ENCODE peak calls at places on chromosome 4, in six cellular contexts. X, Z, V, W, H and O are unnamed samples.
A peak's percentile ranks its signal among the peaks of the same experiment; 100 is the strongest.

GRCh38 chr4:165874072-165874798 is 1.2 kb downstream of the TLL1 start:
- DNase-seq in X (no peak), Z (peak; percentile 24), V (peak; percentile 38), W (peak; percentile 8), H (no peak), O (no peak)

GRCh38 chr4:985123-985830 is 1.6 kb upstream of the IDUA start:
- DNase-seq in X (peak; percentile 60), Z (peak; percentile 69), V (peak; percentile 67), W (peak; percentile 85), H (no peak), O (no peak)

GRCh38 chr4:88526221-88526815 is 2.7 kb upstream of the PYURF start:
- DNase-seq in X (no peak), Z (no peak), V (no peak), W (no peak), H (no peak), O (no peak)

GRCh38 chr4:165398570-165398969 is 19.8 kb downstream of the CPE start:
- DNase-seq in X (no peak), Z (peak; percentile 56), V (no peak), W (peak; percentile 27), H (peak; percentile 76), O (no peak)

GRCh38 chr4:185039508-185040273 is 21.4 kb downstream of the HELT start:
- DNase-seq in X (peak; percentile 46), Z (peak; percentile 64), V (peak; percentile 57), W (peak; percentile 72), H (peak; percentile 67), O (peak; percentile 34)

GRCh38 chr4:92012899-92013867 is 290.6 kb upstream of the GRID2 start:
- DNase-seq in X (no peak), Z (peak; percentile 1), V (peak; percentile 21), W (peak; percentile 52), H (no peak), O (no peak)

GRCh38 chr4:7393491-7394183 is 41.1 kb downstream of the PSAPL1 start:
- DNase-seq in X (no peak), Z (no peak), V (peak; percentile 1), W (no peak), H (no peak), O (no peak)

GRCh38 chr4:173013232-173013932 is 155.2 kb upstream of the GALNT7 start:
- DNase-seq in X (peak; percentile 61), Z (peak; percentile 44), V (peak; percentile 67), W (peak; percentile 51), H (peak; percentile 50), O (no peak)

GRCh38 chr4:112813790-112814189 is 176.8 kb downstream of the LARP7 start:
- DNase-seq in X (no peak), Z (no peak), V (no peak), W (no peak), H (peak; percentile 33), O (no peak)

GRCh38 chr4:101527186-101527585 is 179.9 kb upstream of the PPP3CA start:
- DNase-seq in X (peak; percentile 70), Z (no peak), V (no peak), W (no peak), H (no peak), O (no peak)

GRCh38 chr4:20829958-20830357 is 129.7 kb downstream of the PACRGL start:
- DNase-seq in X (no peak), Z (no peak), V (no peak), W (no peak), H (peak; percentile 46), O (no peak)

GRCh38 chr4:80276922-80277321 is 10.5 kb downstream of the FGF5 start:
- DNase-seq in X (no peak), Z (no peak), V (no peak), W (no peak), H (no peak), O (no peak)

GRCh38 chr4:8336412-8337075 is 67.0 kb downstream of the HTRA3 start:
- DNase-seq in X (no peak), Z (no peak), V (no peak), W (no peak), H (no peak), O (no peak)

GRCh38 chr4:106140601-106141000 is 175.4 kb downstream of the TBCK start:
- DNase-seq in X (no peak), Z (no peak), V (no peak), W (no peak), H (no peak), O (no peak)

GRCh38 chr4:8736083-8736825 is 135.4 kb downstream of the HMX1 start:
- DNase-seq in X (no peak), Z (no peak), V (no peak), W (no peak), H (no peak), O (no peak)

GRCh38 chr4:77601614-77602187 is 3.9 kb upstream of the CXCL13 start:
- DNase-seq in X (no peak), Z (no peak), V (no peak), W (no peak), H (no peak), O (no peak)

GRCh38 chr4:77605210-77605902 is at the start of gene CXCL13:
- DNase-seq in X (no peak), Z (no peak), V (no peak), W (no peak), H (no peak), O (no peak)

GRCh38 chr4:77599378-77599777 is 6.2 kb upstream of the CXCL13 start:
- DNase-seq in X (no peak), Z (no peak), V (peak; percentile 43), W (peak; percentile 52), H (peak; percentile 55), O (no peak)

GRCh38 chr4:77595361-77595973 is 10.2 kb upstream of the CXCL13 start:
- DNase-seq in X (no peak), Z (no peak), V (no peak), W (no peak), H (no peak), O (no peak)

GRCh38 chr4:77600521-77601451 is 4.8 kb upstream of the CXCL13 start:
- DNase-seq in X (no peak), Z (peak; percentile 63), V (peak; percentile 19), W (peak; percentile 62), H (peak; percentile 22), O (no peak)
- TF ChIP-seq CTCF in X (peak; percentile 84), Z (peak; percentile 86), V (peak; percentile 77), W (peak; percentile 79), H (peak; percentile 89), O (peak; percentile 91)

GRCh38 chr4:37803348-37803973 is 23.0 kb upstream of the PGM2 start:
- DNase-seq in X (no peak), Z (peak; percentile 61), V (no peak), W (peak; percentile 61), H (no peak), O (no peak)

GRCh38 chr4:37798616-37799015 is 27.9 kb upstream of the PGM2 start:
- DNase-seq in X (no peak), Z (no peak), V (no peak), W (no peak), H (no peak), O (no peak)

GRCh38 chr4:37805091-37805490 is 21.4 kb upstream of the PGM2 start:
- DNase-seq in X (no peak), Z (no peak), V (no peak), W (no peak), H (no peak), O (no peak)

GRCh38 chr4:37799941-37800554 is 26.4 kb upstream of the PGM2 start:
- DNase-seq in X (no peak), Z (no peak), V (no peak), W (no peak), H (no peak), O (no peak)

GRCh38 chr4:37802068-37802666 is 24.3 kb upstream of the PGM2 start:
- DNase-seq in X (no peak), Z (peak; percentile 87), V (peak; percentile 47), W (peak; percentile 86), H (peak; percentile 48), O (peak; percentile 27)
- TF ChIP-seq CTCF in X (no peak), Z (peak; percentile 46), V (no peak), W (peak; percentile 69), H (peak; percentile 86), O (peak; percentile 63)

DNA sequence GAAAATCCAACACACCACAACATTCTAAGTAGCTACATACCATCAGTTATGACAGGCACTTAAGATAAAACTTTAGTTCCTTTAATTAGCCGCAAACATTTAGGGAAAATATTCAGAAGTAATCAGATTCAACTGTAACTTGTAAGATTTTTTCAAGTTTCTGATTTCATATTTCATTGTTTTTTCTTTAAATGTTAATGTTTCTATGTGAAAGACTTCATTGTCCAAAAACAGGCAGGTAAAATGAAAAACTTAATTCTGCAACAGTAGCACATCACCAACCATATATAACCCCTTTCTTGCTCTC is 11.6 kb upstream of the ODAM start:
- DNase-seq in X (no peak), Z (no peak), V (no peak), W (no peak), H (no peak), O (no peak)
- TF ChIP-seq CTCF in X (no peak), Z (no peak), V (peak; percentile 61), W (no peak), H (no peak), O (no peak)

DNA sequence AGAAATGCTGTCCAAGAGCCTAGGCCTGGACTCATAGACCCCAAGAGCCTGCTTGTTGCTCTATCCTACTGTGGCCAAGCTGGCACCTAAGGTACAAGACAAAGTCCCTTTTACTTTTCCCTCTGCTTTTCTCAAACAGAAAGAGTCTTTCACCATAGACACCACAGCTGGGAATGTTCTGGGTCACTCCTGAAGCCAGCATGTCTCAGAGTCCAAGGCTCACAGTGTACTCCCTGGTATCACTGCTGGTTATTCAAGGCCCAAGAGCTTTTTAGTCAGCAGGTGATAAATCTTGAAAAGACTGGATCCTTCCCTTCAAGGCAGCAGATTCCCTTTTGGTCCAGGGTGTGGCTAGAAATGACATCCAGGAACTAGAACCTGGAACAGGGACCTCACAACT is 328.8 kb downstream of the IQCM start:
- DNase-seq in X (no peak), Z (no peak), V (no peak), W (no peak), H (no peak), O (no peak)
- TF ChIP-seq CTCF in X (no peak), Z (no peak), V (no peak), W (no peak), H (no peak), O (no peak)

DNA sequence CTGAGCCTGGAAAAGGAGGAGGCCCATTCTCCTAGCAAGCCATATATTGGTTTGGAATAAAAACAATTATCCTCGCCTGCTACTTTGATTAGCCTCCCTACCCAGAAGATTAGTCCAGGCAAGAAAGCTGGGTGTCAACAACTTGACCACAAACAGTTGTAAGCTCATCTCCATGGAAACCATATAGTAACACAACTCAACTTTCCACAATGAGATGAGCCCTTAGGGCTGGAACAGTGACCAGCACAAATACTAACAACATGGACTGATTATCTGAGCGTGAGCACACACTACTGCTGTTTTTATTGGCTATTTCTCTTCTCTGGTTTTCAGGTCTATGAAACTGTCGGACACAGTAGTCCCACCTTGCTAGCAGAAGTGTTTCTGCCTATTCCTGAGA is 80.8 kb downstream of the CC2D2A start:
- DNase-seq in X (no peak), Z (no peak), V (no peak), W (no peak), H (no peak), O (no peak)
- TF ChIP-seq CTCF in X (no peak), Z (no peak), V (no peak), W (no peak), H (no peak), O (no peak)